ENCODE peak calls at places on chromosome 16, in four cellular contexts. J is H1, C is H9, L is IMR-90. S is an unnamed sample.

GRCh38 chr16:77805403-77805802 is 17.0 kb downstream of the VAT1L start:
- DNase-seq in C (no peak), L (no peak), J (no peak), S (no peak)

GRCh38 chr16:51813609-51814008 is 662.5 kb upstream of the SALL1 start:
- DNase-seq in J (peak; percentile 17), C (peak; percentile 56), L (no peak), S (peak; percentile 56)

GRCh38 chr16:74372953-74373846 is 2.9 kb upstream of the NPIPB15 start:
- DNase-seq in C (no peak), L (no peak), J (no peak), S (no peak)

GRCh38 chr16:49900875-49901274 is 45.0 kb upstream of the ZNF423 start:
- DNase-seq in L (no peak), C (no peak), J (no peak), S (no peak)

GRCh38 chr16:51465026-51465425 is 314.0 kb upstream of the SALL1 start:
- DNase-seq in C (no peak), J (no peak), L (peak; percentile 47), S (no peak)

GRCh38 chr16:2791174-2791573 is 3.8 kb upstream of the PRSS33 start:
- DNase-seq in L (no peak), J (no peak), C (peak; percentile 25), S (no peak)

GRCh38 chr16:15482068-15482747 is 47.8 kb downstream of the BMERB1 start:
- DNase-seq in J (peak; percentile 75), L (peak; percentile 99), C (peak; percentile 90), S (peak; percentile 97)

GRCh38 chr16:50381679-50382440 is 13.1 kb upstream of the BRD7 start:
- DNase-seq in J (no peak), C (peak; percentile 74), L (no peak), S (peak; percentile 59)

GRCh38 chr16:14002416-14002815 is 68.7 kb upstream of the MRTFB start:
- DNase-seq in L (no peak), J (no peak), C (no peak), S (no peak)

GRCh38 chr16:78950768-78951167 is 649.8 kb downstream of the MAF start:
- DNase-seq in L (no peak), J (no peak), C (no peak), S (no peak)

GRCh38 chr16:67389911-67390815 is 3.1 kb downstream of the TPPP3 start:
- DNase-seq in C (no peak), J (no peak), L (no peak), S (no peak)

GRCh38 chr16:87461466-87461975 is 31.3 kb downstream of the ZCCHC14 start:
- DNase-seq in C (peak; percentile 97), J (peak; percentile 87), L (no peak), S (peak; percentile 98)

GRCh38 chr16:25172831-25173230 is 43.9 kb upstream of the AQP8 start:
- DNase-seq in J (no peak), L (no peak), C (no peak), S (no peak)

GRCh38 chr16:48558269-48558915 is 51.6 kb downstream of the N4BP1 start:
- DNase-seq in J (no peak), C (no peak), L (peak; percentile 67), S (peak; percentile 26)

GRCh38 chr16:30112197-30113030 is 923 bp downstream of the GDPD3 start:
- DNase-seq in C (peak; percentile 86), L (peak; percentile 42), J (no peak), S (peak; percentile 74)

GRCh38 chr16:13070268-13070667 is 168.9 kb downstream of the SHISA9 start:
- DNase-seq in C (peak; percentile 87), L (no peak), J (peak; percentile 84), S (peak; percentile 98)

GRCh38 chr16:1861730-1862129 is 10.2 kb downstream of the MEIOB start:
- DNase-seq in J (no peak), C (no peak), L (no peak), S (no peak)

GRCh38 chr16:22161999-22162657 is at the start of gene SDR42E2:
- DNase-seq in J (peak; percentile 19), L (no peak), C (peak; percentile 84), S (peak; percentile 60)

GRCh38 chr16:578870-579405 is 9.2 kb downstream of the PIGQ start:
- DNase-seq in C (peak; percentile 85), J (peak; percentile 64), L (peak; percentile 65), S (peak; percentile 89)

GRCh38 chr16:73418746-73419145 is 370.8 kb upstream of the ZFHX3 start:
- DNase-seq in L (peak; percentile 22), C (no peak), J (no peak), S (no peak)

GRCh38 chr16:66483689-66484452 is 56.8 kb downstream of the BEAN1 start:
- DNase-seq in J (peak; percentile 69), C (peak; percentile 90), L (peak; percentile 63), S (peak; percentile 82)

GRCh38 chr16:87830673-87831420 is 38.5 kb downstream of the SLC7A5 start:
- DNase-seq in L (no peak), C (no peak), J (no peak), S (no peak)

GRCh38 chr16:75288596-75289120 is 37.2 kb upstream of the BCAR1 start:
- DNase-seq in L (no peak), C (no peak), J (no peak), S (no peak)

GRCh38 chr16:73369841-73370240 is 321.9 kb upstream of the ZFHX3 start:
- DNase-seq in L (no peak), J (no peak), C (no peak), S (no peak)

GRCh38 chr16:54923055-54923473 is 7.6 kb upstream of the IRX5 start:
- DNase-seq in L (no peak), J (no peak), C (no peak), S (no peak)

GRCh38 chr16:73054732-73055481 is 7.0 kb upstream of the ZFHX3 start:
- DNase-seq in J (no peak), L (peak; percentile 77), C (no peak), S (peak; percentile 51)

GRCh38 chr16:53743149-53743566 is 39.2 kb downstream of the FTO start:
- DNase-seq in J (no peak), L (peak; percentile 18), C (peak; percentile 45), S (peak; percentile 72)

GRCh38 chr16:86252596-86252995 is 257.7 kb upstream of the FOXF1 start:
- DNase-seq in L (peak; percentile 65), J (peak; percentile 9), C (peak; percentile 78), S (peak; percentile 71)
- H4K5ac ChIP-seq in L (peak overlapping the region; percentile 85), J (no peak overlapping the region), C (no peak overlapping the region), S (no peak overlapping the region)

GRCh38 chr16:85380905-85381737 is 232.0 kb upstream of the GSE1 start:
- DNase-seq in C (no peak), L (no peak), J (no peak), S (no peak)
- H3K4me1 ChIP-seq in C (no peaks in the 10 kb centered on the region), L (peaks cover 20% of the 10 kb centered on the region), J (no peaks in the 10 kb centered on the region), S (no peaks in the 10 kb centered on the region)

DNA sequence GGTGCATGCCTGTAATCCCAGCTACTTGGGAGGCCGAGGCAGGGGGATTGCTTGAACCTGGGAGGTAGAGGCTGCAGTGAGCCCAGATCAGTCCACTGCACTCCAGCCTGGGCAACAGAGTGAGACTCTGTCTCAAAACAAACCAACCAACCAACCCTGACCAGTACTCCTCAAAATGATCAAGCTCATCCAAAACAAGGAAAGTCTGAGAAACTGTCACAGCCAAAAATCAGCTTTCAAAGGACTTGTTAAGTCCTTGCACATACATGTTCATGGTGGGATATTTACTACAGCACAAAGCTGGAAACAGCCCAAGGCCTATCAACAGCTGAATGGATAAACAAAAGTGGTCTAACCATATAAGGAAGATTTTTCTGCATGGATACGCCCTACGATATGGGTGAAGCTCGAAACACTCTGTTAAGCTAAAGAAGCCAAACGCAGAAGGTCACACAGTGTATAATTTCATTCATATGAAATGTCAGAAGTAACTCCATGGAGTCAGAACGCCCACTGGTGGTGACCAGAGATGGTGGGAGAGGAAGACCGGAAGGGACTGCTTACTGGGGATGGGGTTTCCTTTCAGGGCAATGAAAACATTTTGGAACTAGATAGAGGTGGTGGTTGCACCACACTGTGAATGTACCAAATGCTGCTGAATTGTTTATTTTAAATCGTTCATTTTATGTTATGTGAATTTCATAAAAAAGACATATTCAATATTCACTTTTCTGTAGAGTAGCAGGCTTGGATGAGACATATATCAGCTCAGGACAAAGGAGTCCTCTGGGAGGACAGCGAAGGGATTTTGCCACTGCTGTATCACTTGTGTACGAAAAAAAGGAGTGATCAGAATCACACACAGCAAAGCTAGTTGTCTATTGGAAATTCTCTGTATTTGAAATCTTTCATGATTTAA is 17.7 kb downstream of the CCL17 start:
- DNase-seq in L (peak; percentile 72), J (no peak), C (peak; percentile 51), S (peak; percentile 74)
- H4K5ac ChIP-seq in L (peak overlapping the region; percentile 18), J (no peak overlapping the region), C (no peak overlapping the region), S (no peak overlapping the region)

GRCh38 chr16:17320009-17320408 is 150.8 kb downstream of the XYLT1 start:
- DNase-seq in C (no peak), J (no peak), L (no peak), S (no peak)

GRCh38 chr16:17316005-17316404 is 154.8 kb downstream of the XYLT1 start:
- DNase-seq in L (no peak), J (no peak), C (no peak), S (no peak)

GRCh38 chr16:17318200-17318599 is 152.6 kb downstream of the XYLT1 start:
- DNase-seq in J (no peak), C (no peak), L (peak; percentile 47), S (peak; percentile 45)

GRCh38 chr16:17325744-17326143 is 145.0 kb downstream of the XYLT1 start:
- DNase-seq in C (no peak), J (no peak), L (no peak), S (no peak)

DNA sequence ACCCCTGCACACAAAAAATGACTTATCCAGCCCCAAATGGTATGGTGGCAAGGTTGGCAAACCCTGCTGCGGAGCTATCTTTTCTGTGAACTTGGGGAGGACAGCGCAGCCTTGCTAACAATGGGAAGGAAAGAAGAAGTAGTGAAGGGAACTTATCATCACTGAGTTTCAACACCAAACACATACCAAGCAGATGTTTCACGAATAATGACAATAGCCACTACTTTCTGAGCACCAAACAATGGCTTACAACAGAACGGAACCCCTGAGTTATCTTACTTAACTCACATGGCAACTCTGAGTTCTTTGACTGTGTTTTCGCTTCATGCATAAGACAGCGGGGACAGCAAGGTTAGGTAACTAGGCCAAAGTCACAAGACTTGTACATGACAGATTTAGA is 148.9 kb downstream of the XYLT1 start:
- DNase-seq in L (no peak), J (no peak), C (no peak), S (peak; percentile 29)
- H3K4me1 ChIP-seq in L (no peaks in the 10 kb centered on the region), J (no peaks in the 10 kb centered on the region), C (peaks cover 3% of the 10 kb centered on the region), S (peaks cover 2% of the 10 kb centered on the region)

GRCh38 chr16:5504028-5504758 is 406.6 kb upstream of the EEF2KMT start:
- DNase-seq in J (no peak), L (no peak), C (no peak), S (peak; percentile 48)
- H4K5ac ChIP-seq in J (no peak overlapping the region), L (no peak overlapping the region), C (no peak overlapping the region), S (no peak overlapping the region)

DNA sequence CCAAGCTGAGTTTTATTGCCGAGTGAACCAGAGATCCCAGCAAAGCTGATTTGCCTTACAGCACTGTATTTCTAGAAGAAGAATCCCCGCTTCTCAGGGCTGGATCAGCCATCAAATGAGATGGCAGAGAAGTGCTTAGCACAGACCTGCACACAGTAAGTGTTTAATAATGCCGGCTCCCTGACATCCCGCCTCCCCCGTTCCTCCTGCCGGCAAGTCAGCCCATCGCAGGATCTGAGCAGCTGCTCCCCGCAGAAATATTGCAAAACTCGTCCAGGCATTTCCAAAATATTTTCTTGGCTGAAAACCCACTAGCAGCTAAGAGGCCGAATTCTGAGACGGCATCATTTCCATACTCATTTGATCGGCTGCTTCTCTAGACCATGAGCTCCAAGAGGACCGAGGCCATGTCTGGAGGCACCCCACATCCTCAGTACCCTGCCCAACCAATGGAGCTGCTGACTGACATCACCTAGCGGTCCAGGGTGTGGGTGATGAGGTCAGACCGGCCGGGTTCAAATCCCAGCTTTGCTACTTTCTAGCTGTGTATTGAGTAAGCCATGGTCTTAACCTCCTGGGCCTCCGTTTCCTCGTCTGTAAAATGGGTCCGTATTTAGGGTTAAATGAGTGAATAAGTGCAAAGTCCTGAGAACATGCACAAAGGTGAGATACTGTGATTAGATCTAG is 251.5 kb downstream of the KATNIP start:
- DNase-seq in L (no peak), C (no peak), J (no peak), S (no peak)
- H3K4me1 ChIP-seq in L (no peaks in the 10 kb centered on the region), C (peaks cover 3% of the 10 kb centered on the region), J (peaks cover 4% of the 10 kb centered on the region), S (peaks cover 2% of the 10 kb centered on the region)

GRCh38 chr16:57608462-57609113 is 19.8 kb upstream of the ADGRG1 start:
- DNase-seq in L (no peak), J (no peak), C (peak; percentile 24), S (no peak)
- H4K5ac ChIP-seq in L (no peak overlapping the region), J (no peak overlapping the region), C (no peak overlapping the region), S (no peak overlapping the region)

S was measured in mesendoderm.